ENCODE peak calls at places on chromosomes 6 and 20, in eight cellular contexts. One of them, this sample, is unnamed.
A peak's percentile ranks its signal among the peaks of the same experiment; 100 is the strongest.

GRCh38 chr20:11118802-11119380 is 445.1 kb upstream of the JAG1 start:
- DNase-seq in GM03348: no peak
- DNase-seq in Jurkat, Clone E6-1: no peak
- DNase-seq in posterior vena cava: no peak
- DNase-seq in tibial artery: no peak
- DNase-seq in heart left ventricle: no peak
- DNase-seq in AG09309: no peak
- DNase-seq in MCF 10A: peak; percentile 16
- DNase-seq in this sample: no peak

GRCh38 chr20:62537649-62538292 is 62.0 kb upstream of the GATA5 start:
- DNase-seq in GM03348: no peak
- DNase-seq in Jurkat, Clone E6-1: no peak
- DNase-seq in posterior vena cava: no peak
- DNase-seq in tibial artery: no peak
- DNase-seq in heart left ventricle: no peak
- DNase-seq in AG09309: no peak
- DNase-seq in MCF 10A: no peak
- DNase-seq in this sample: no peak

GRCh38 chr6:75326557-75327258 is 42.1 kb upstream of the TMEM30A start:
- DNase-seq in GM03348: no peak
- DNase-seq in Jurkat, Clone E6-1: no peak
- DNase-seq in posterior vena cava: no peak
- DNase-seq in tibial artery: no peak
- DNase-seq in heart left ventricle: no peak
- DNase-seq in AG09309: no peak
- DNase-seq in MCF 10A: peak; percentile 6
- DNase-seq in this sample: no peak

GRCh38 chr6:16157909-16158308 is 29.0 kb downstream of the MYLIP start:
- DNase-seq in GM03348: no peak
- DNase-seq in Jurkat, Clone E6-1: no peak
- DNase-seq in posterior vena cava: no peak
- DNase-seq in tibial artery: no peak
- DNase-seq in heart left ventricle: peak; percentile 55
- DNase-seq in AG09309: no peak
- DNase-seq in MCF 10A: no peak
- DNase-seq in this sample: peak; percentile 82

GRCh38 chr6:130293800-130294199 is 71.0 kb upstream of the SAMD3 start:
- DNase-seq in GM03348: peak; percentile 83
- DNase-seq in Jurkat, Clone E6-1: peak; percentile 42
- DNase-seq in posterior vena cava: no peak
- DNase-seq in tibial artery: no peak
- DNase-seq in heart left ventricle: no peak
- DNase-seq in AG09309: peak; percentile 54
- DNase-seq in MCF 10A: peak; percentile 66
- DNase-seq in this sample: no peak

GRCh38 chr20:52230406-52230805 is 38.8 kb upstream of the ZFP64 start:
- DNase-seq in GM03348: peak; percentile 9
- DNase-seq in Jurkat, Clone E6-1: no peak
- DNase-seq in posterior vena cava: no peak
- DNase-seq in tibial artery: no peak
- DNase-seq in heart left ventricle: no peak
- DNase-seq in AG09309: peak; percentile 21
- DNase-seq in MCF 10A: no peak
- DNase-seq in this sample: no peak

GRCh38 chr20:31751126-31751525 is 12.0 kb downstream of the TPX2 start:
- DNase-seq in GM03348: peak; percentile 81
- DNase-seq in Jurkat, Clone E6-1: no peak
- DNase-seq in posterior vena cava: no peak
- DNase-seq in tibial artery: no peak
- DNase-seq in heart left ventricle: no peak
- DNase-seq in AG09309: peak; percentile 81
- DNase-seq in MCF 10A: no peak
- DNase-seq in this sample: no peak

GRCh38 chr6:45323656-45324224 is 4.4 kb upstream of the RUNX2 start:
- DNase-seq in GM03348: no peak
- DNase-seq in Jurkat, Clone E6-1: peak; percentile 77
- DNase-seq in posterior vena cava: no peak
- DNase-seq in tibial artery: no peak
- DNase-seq in heart left ventricle: no peak
- DNase-seq in AG09309: no peak
- DNase-seq in MCF 10A: no peak
- DNase-seq in this sample: no peak

GRCh38 chr6:42104095-42104806 is 38.2 kb downstream of the C6orf132 start:
- DNase-seq in GM03348: no peak
- DNase-seq in Jurkat, Clone E6-1: peak; percentile 67
- DNase-seq in posterior vena cava: peak; percentile 91
- DNase-seq in tibial artery: peak; percentile 74
- DNase-seq in heart left ventricle: peak; percentile 80
- DNase-seq in AG09309: no peak
- DNase-seq in MCF 10A: no peak
- DNase-seq in this sample: peak; percentile 91

GRCh38 chr6:87742106-87742505 is 40.1 kb upstream of the AKIRIN2 start:
- DNase-seq in GM03348: no peak
- DNase-seq in Jurkat, Clone E6-1: peak; percentile 71
- DNase-seq in posterior vena cava: no peak
- DNase-seq in tibial artery: peak; percentile 36
- DNase-seq in heart left ventricle: no peak
- DNase-seq in AG09309: no peak
- DNase-seq in MCF 10A: no peak
- DNase-seq in this sample: no peak

GRCh38 chr6:138692058-138692977 is 81.3 kb upstream of the CCDC28A start:
- DNase-seq in GM03348: peak; percentile 97
- DNase-seq in Jurkat, Clone E6-1: no peak
- DNase-seq in posterior vena cava: peak; percentile 87
- DNase-seq in tibial artery: peak; percentile 57
- DNase-seq in heart left ventricle: peak; percentile 72
- DNase-seq in AG09309: no peak
- DNase-seq in MCF 10A: peak; percentile 57
- DNase-seq in this sample: peak; percentile 85

GRCh38 chr20:438581-439469 is 23.5 kb downstream of the TBC1D20 start:
- DNase-seq in GM03348: no peak
- DNase-seq in Jurkat, Clone E6-1: peak; percentile 86
- DNase-seq in posterior vena cava: no peak
- DNase-seq in tibial artery: peak; percentile 42
- DNase-seq in heart left ventricle: peak; percentile 39
- DNase-seq in AG09309: no peak
- DNase-seq in MCF 10A: no peak
- DNase-seq in this sample: no peak

GRCh38 chr20:57753332-57754164 is 43.7 kb upstream of the PMEPA1 start:
- DNase-seq in GM03348: no peak
- DNase-seq in Jurkat, Clone E6-1: no peak
- DNase-seq in posterior vena cava: peak; percentile 76
- DNase-seq in tibial artery: peak; percentile 6
- DNase-seq in heart left ventricle: no peak
- DNase-seq in AG09309: no peak
- DNase-seq in MCF 10A: no peak
- DNase-seq in this sample: peak; percentile 50

GRCh38 chr6:33702345-33702977 is 9.0 kb downstream of the UQCC2 start:
- DNase-seq in GM03348: peak; percentile 81
- DNase-seq in Jurkat, Clone E6-1: no peak
- DNase-seq in posterior vena cava: no peak
- DNase-seq in tibial artery: peak; percentile 49
- DNase-seq in heart left ventricle: peak; percentile 30
- DNase-seq in AG09309: peak; percentile 55
- DNase-seq in MCF 10A: peak; percentile 68
- DNase-seq in this sample: peak; percentile 67

GRCh38 chr6:4316867-4317400 is 181.6 kb upstream of the ECI2 start:
- DNase-seq in GM03348: peak; percentile 82
- DNase-seq in Jurkat, Clone E6-1: no peak
- DNase-seq in posterior vena cava: peak; percentile 83
- DNase-seq in tibial artery: peak; percentile 56
- DNase-seq in heart left ventricle: peak; percentile 68
- DNase-seq in AG09309: peak; percentile 61
- DNase-seq in MCF 10A: peak; percentile 80
- DNase-seq in this sample: no peak

GRCh38 chr20:17966432-17967312 is 1.9 kb downstream of the SNX5 start:
- DNase-seq in GM03348: peak; percentile 54
- DNase-seq in Jurkat, Clone E6-1: peak; percentile 56
- DNase-seq in posterior vena cava: no peak
- DNase-seq in tibial artery: no peak
- DNase-seq in heart left ventricle: no peak
- DNase-seq in AG09309: no peak
- DNase-seq in MCF 10A: peak; percentile 40
- DNase-seq in this sample: no peak

GRCh38 chr6:106519460-106520394 is 109.6 kb downstream of the RTN4IP1 start:
- DNase-seq in GM03348: peak; percentile 88
- DNase-seq in Jurkat, Clone E6-1: peak; percentile 94
- DNase-seq in posterior vena cava: peak; percentile 85
- DNase-seq in tibial artery: peak; percentile 37
- DNase-seq in heart left ventricle: peak; percentile 35
- DNase-seq in AG09309: peak; percentile 73
- DNase-seq in MCF 10A: peak; percentile 98
- DNase-seq in this sample: peak; percentile 72

GRCh38 chr6:158467923-158468322 is 92.0 kb upstream of the TMEM181 start:
- DNase-seq in GM03348: no peak
- DNase-seq in Jurkat, Clone E6-1: no peak
- DNase-seq in posterior vena cava: no peak
- DNase-seq in tibial artery: no peak
- DNase-seq in heart left ventricle: no peak
- DNase-seq in AG09309: no peak
- DNase-seq in MCF 10A: no peak
- DNase-seq in this sample: no peak

GRCh38 chr20:35901678-35902544 is 52.4 kb downstream of the SCAND1 start:
- DNase-seq in GM03348: peak; percentile 83
- DNase-seq in Jurkat, Clone E6-1: no peak
- DNase-seq in posterior vena cava: no peak
- DNase-seq in tibial artery: no peak
- DNase-seq in heart left ventricle: no peak
- DNase-seq in AG09309: peak; percentile 59
- DNase-seq in MCF 10A: peak; percentile 78
- DNase-seq in this sample: no peak

GRCh38 chr6:16344756-16345155 is 106.4 kb downstream of the GMPR start:
- DNase-seq in GM03348: no peak
- DNase-seq in Jurkat, Clone E6-1: no peak
- DNase-seq in posterior vena cava: no peak
- DNase-seq in tibial artery: no peak
- DNase-seq in heart left ventricle: no peak
- DNase-seq in AG09309: no peak
- DNase-seq in MCF 10A: no peak
- DNase-seq in this sample: no peak

GRCh38 chr6:79719248-79719975 is 88.3 kb downstream of the SH3BGRL2 start:
- DNase-seq in GM03348: peak; percentile 10
- DNase-seq in Jurkat, Clone E6-1: no peak
- DNase-seq in posterior vena cava: no peak
- DNase-seq in tibial artery: no peak
- DNase-seq in heart left ventricle: peak; percentile 25
- DNase-seq in AG09309: no peak
- DNase-seq in MCF 10A: peak; percentile 43
- DNase-seq in this sample: no peak

GRCh38 chr6:112574190-112574589 is 227.1 kb downstream of the RFPL4B start:
- DNase-seq in GM03348: no peak
- DNase-seq in Jurkat, Clone E6-1: no peak
- DNase-seq in posterior vena cava: no peak
- DNase-seq in tibial artery: no peak
- DNase-seq in heart left ventricle: no peak
- DNase-seq in AG09309: no peak
- DNase-seq in MCF 10A: no peak
- DNase-seq in this sample: no peak

GRCh38 chr6:82022614-82023102 is 224.9 kb downstream of the IBTK start:
- DNase-seq in GM03348: peak; percentile 27
- DNase-seq in Jurkat, Clone E6-1: no peak
- DNase-seq in posterior vena cava: no peak
- DNase-seq in tibial artery: no peak
- DNase-seq in heart left ventricle: no peak
- DNase-seq in AG09309: no peak
- DNase-seq in MCF 10A: peak; percentile 83
- DNase-seq in this sample: no peak

GRCh38 chr6:168385380-168385779 is 55.6 kb upstream of the SMOC2 start:
- DNase-seq in GM03348: no peak
- DNase-seq in Jurkat, Clone E6-1: no peak
- DNase-seq in posterior vena cava: no peak
- DNase-seq in tibial artery: no peak
- DNase-seq in heart left ventricle: no peak
- DNase-seq in AG09309: no peak
- DNase-seq in MCF 10A: no peak
- DNase-seq in this sample: no peak

GRCh38 chr6:24126586-24127192 is 674 bp downstream of the NRSN1 start:
- DNase-seq in GM03348: peak; percentile 37
- DNase-seq in Jurkat, Clone E6-1: peak; percentile 63
- DNase-seq in posterior vena cava: no peak
- DNase-seq in tibial artery: no peak
- DNase-seq in heart left ventricle: no peak
- DNase-seq in AG09309: no peak
- DNase-seq in MCF 10A: peak; percentile 76
- DNase-seq in this sample: no peak

GRCh38 chr6:52161689-52162438 is 24.3 kb upstream of the IL17A start:
- DNase-seq in GM03348: no peak
- DNase-seq in Jurkat, Clone E6-1: no peak
- DNase-seq in posterior vena cava: no peak
- DNase-seq in tibial artery: no peak
- DNase-seq in heart left ventricle: no peak
- DNase-seq in AG09309: no peak
- DNase-seq in MCF 10A: no peak
- DNase-seq in this sample: no peak

GRCh38 chr20:2652724-2653510 is 485 bp downstream of the NOP56 start:
- DNase-seq in GM03348: peak; percentile 62
- DNase-seq in Jurkat, Clone E6-1: peak; percentile 41
- DNase-seq in posterior vena cava: no peak
- DNase-seq in tibial artery: peak; percentile 40
- DNase-seq in heart left ventricle: peak; percentile 52
- DNase-seq in AG09309: no peak
- DNase-seq in MCF 10A: no peak
- DNase-seq in this sample: no peak

GRCh38 chr6:129695373-129696027 is 14.5 kb downstream of the ARHGAP18 start:
- DNase-seq in GM03348: no peak
- DNase-seq in Jurkat, Clone E6-1: no peak
- DNase-seq in posterior vena cava: no peak
- DNase-seq in tibial artery: no peak
- DNase-seq in heart left ventricle: no peak
- DNase-seq in AG09309: no peak
- DNase-seq in MCF 10A: no peak
- DNase-seq in this sample: no peak

GRCh38 chr20:31842471-31843157 is 2.8 kb downstream of the FOXS1 start:
- DNase-seq in GM03348: peak; percentile 82
- DNase-seq in Jurkat, Clone E6-1: no peak
- DNase-seq in posterior vena cava: peak; percentile 88
- DNase-seq in tibial artery: no peak
- DNase-seq in heart left ventricle: peak; percentile 88
- DNase-seq in AG09309: no peak
- DNase-seq in MCF 10A: peak; percentile 40
- DNase-seq in this sample: peak; percentile 56